ENCODE peak calls at places on chromosomes 3 and 15, in seven cellular contexts. O, Z, W, Q, L, E and I are unnamed samples.
A peak's percentile ranks its signal among the peaks of the same experiment; 100 is the strongest.

GRCh38 chr3:129226374-129226773 is 23.0 kb upstream of the COPG1 start:
- DNase-seq in O (peak; percentile 72), Z (no peak), W (peak; percentile 68), Q (no peak), L (peak; percentile 70), E (no peak), I (peak; percentile 34)

GRCh38 chr3:195388380-195388779 is 54.4 kb downstream of the ACAP2 start:
- DNase-seq in O (no peak), Z (no peak), W (no peak), Q (no peak), L (no peak), E (no peak), I (no peak)

GRCh38 chr3:149395107-149396089 is 17.9 kb upstream of the TM4SF1 start:
- DNase-seq in O (no peak), Z (no peak), W (no peak), Q (no peak), L (peak; percentile 70), E (no peak), I (no peak)

GRCh38 chr3:126968995-126969385 is 13.9 kb upstream of the PLXNA1 start:
- DNase-seq in O (no peak), Z (no peak), W (no peak), Q (no peak), L (no peak), E (no peak), I (no peak)

GRCh38 chr15:89666858-89667705 is 11.8 kb upstream of the KIF7 start:
- DNase-seq in O (no peak), Z (no peak), W (no peak), Q (no peak), L (no peak), E (no peak), I (no peak)

GRCh38 chr3:183278479-183279088 is 25.5 kb downstream of the B3GNT5 start:
- DNase-seq in O (no peak), Z (no peak), W (no peak), Q (no peak), L (no peak), E (no peak), I (no peak)

GRCh38 chr15:68314563-68314962 is 37.0 kb downstream of the FEM1B start:
- DNase-seq in O (peak; percentile 26), Z (no peak), W (no peak), Q (peak; percentile 4), L (no peak), E (no peak), I (peak; percentile 7)

GRCh38 chr3:119681279-119681678 is 4.1 kb upstream of the COX17 start:
- DNase-seq in O (no peak), Z (no peak), W (peak; percentile 36), Q (peak; percentile 32), L (peak; percentile 51), E (no peak), I (peak; percentile 66)

GRCh38 chr3:106206165-106206564 is 337.4 kb upstream of the CBLB start:
- DNase-seq in O (no peak), Z (no peak), W (no peak), Q (no peak), L (no peak), E (no peak), I (no peak)

GRCh38 chr3:171320721-171321120 is 139.5 kb downstream of the TNIK start:
- DNase-seq in O (no peak), Z (no peak), W (no peak), Q (no peak), L (no peak), E (no peak), I (no peak)

GRCh38 chr3:114223146-114223545 is 14.2 kb downstream of the ZNF80 start:
- DNase-seq in O (no peak), Z (peak; percentile 42), W (no peak), Q (no peak), L (no peak), E (no peak), I (no peak)

GRCh38 chr3:126180477-126181397 is at the start of gene ALDH1L1:
- DNase-seq in O (peak; percentile 90), Z (no peak), W (peak; percentile 53), Q (no peak), L (peak; percentile 22), E (no peak), I (peak; percentile 76)

GRCh38 chr3:194572131-194572789 is 61.0 kb downstream of the TMEM44 start:
- DNase-seq in O (peak; percentile 83), Z (no peak), W (peak; percentile 83), Q (no peak), L (peak; percentile 57), E (no peak), I (no peak)